ENCODE peak calls at places on chromosomes 16 and 17, in five cellular contexts. H is astrocyte of the cerebellum, A is Calu3, K is fibroblast of pulmonary artery, W is PC-3. C is an unnamed sample.

GRCh38 chr16:72240949-72241348 is 69.0 kb upstream of the PMFBP1 start:
- DNase-seq in W (no peak), K (no peak), H (no peak), A (no peak), C (no peak)

GRCh38 chr17:49993423-49994037 is 1.5 kb downstream of the DLX3 start:
- DNase-seq in A (no peak), H (no peak), K (peak), W (peak), C (no peak)

GRCh38 chr17:35752945-35753764 is at the start of gene GAS2L2:
- DNase-seq in H (no peak), W (no peak), K (no peak), A (peak), C (no peak)

GRCh38 chr17:8159032-8159400 is 3.7 kb downstream of the VAMP2 start:
- DNase-seq in K (no peak), W (no peak), A (no peak), H (no peak), C (no peak)

GRCh38 chr17:50534222-50534978 is 1.9 kb downstream of the EPN3 start:
- DNase-seq in H (no peak), A (peak), W (peak), K (peak), C (no peak)

GRCh38 chr16:49675417-49675816 is 180.5 kb downstream of the ZNF423 start:
- DNase-seq in K (no peak), A (no peak), W (no peak), H (no peak), C (peak)

GRCh38 chr17:80737106-80738019 is 192.7 kb downstream of the RPTOR start:
- DNase-seq in W (no peak), H (no peak), K (no peak), A (no peak), C (no peak)

GRCh38 chr17:3026125-3026855 is 37.1 kb downstream of the OR1D5 start:
- DNase-seq in K (no peak), W (no peak), H (no peak), A (no peak), C (no peak)

GRCh38 chr16:57893217-57893558 is 77.7 kb downstream of the CNGB1 start:
- DNase-seq in W (no peak), K (no peak), H (no peak), A (no peak), C (no peak)

GRCh38 chr17:27960183-27960589 is 67.0 kb upstream of the LYRM9 start:
- DNase-seq in K (no peak), H (no peak), A (no peak), W (no peak), C (no peak)

GRCh38 chr16:86391987-86392386 is 118.3 kb upstream of the FOXF1 start:
- DNase-seq in A (no peak), H (no peak), W (peak), K (peak), C (no peak)

GRCh38 chr17:32609085-32609484 is 122.3 kb downstream of the CDK5R1 start:
- DNase-seq in H (no peak), W (peak), K (peak), A (peak), C (no peak)

GRCh38 chr17:64218066-64218465 is 45.0 kb downstream of the TEX2 start:
- DNase-seq in H (no peak), W (no peak), A (no peak), K (no peak), C (no peak)

GRCh38 chr17:10631048-10631700 is 25.9 kb downstream of the MYH3 start:
- DNase-seq in K (peak), A (peak), W (peak), H (no peak), C (peak)

GRCh38 chr17:75207760-75208159 is 2.3 kb downstream of the NUP85 start:
- DNase-seq in A (no peak), K (no peak), W (no peak), H (no peak), C (no peak)

GRCh38 chr16:84656557-84657130 is 8.3 kb downstream of the KLHL36 start:
- DNase-seq in W (no peak), H (no peak), A (no peak), K (no peak), C (no peak)

GRCh38 chr16:5604770-5605169 is 507.2 kb upstream of the EEF2KMT start:
- DNase-seq in A (peak), K (no peak), H (peak), W (peak), C (no peak)
- TF ChIP-seq CTCF in A (peak), K (no peak), H (peak), W (no peak), C (peak)

GRCh38 chr16:83185902-83186301 is 559.1 kb downstream of the CDH13 start:
- DNase-seq in W (no peak), A (no peak), H (no peak), K (no peak), C (no peak)
- TF ChIP-seq CTCF in W (no peak), A (no peak), H (no peak), K (no peak), C (no peak)

DNA sequence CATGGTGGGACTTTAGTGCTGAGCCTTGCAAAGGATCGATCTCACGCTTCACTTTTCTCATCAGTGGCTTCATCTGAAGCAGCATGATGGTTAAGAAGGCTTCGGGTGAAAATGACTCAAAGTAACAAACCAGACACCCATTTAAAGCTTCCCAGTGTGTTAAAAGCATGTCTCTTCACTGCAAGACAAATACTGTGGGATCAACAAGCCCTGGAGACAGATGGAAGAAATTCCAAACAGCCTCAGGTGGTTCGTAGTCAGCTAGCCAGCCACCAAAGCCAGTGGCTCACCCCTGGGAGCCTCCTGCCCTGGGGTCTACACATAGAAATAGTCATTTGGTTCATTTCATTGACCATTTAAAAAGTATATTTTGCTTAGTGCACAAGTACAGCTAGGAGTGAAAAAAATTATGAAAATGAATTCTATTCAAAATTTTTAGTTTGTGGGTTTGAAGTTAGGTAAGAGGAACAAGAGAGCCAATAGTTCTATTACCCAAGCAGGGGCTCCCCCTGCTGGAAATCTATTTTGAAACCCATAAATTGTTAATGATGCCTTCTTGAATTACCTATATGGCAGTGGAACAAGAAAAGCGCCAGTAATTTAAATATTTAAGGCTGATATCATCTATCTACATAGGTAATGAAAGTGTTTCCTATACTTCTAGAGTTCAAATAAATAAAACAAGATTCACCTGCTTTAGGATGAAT is 51.6 kb downstream of the PMP22 start:
- DNase-seq in K (peak), W (peak), H (no peak), A (no peak), C (no peak)
- TF ChIP-seq CTCF in K (peak), W (peak), H (peak), A (no peak), C (peak)

GRCh38 chr17:42166196-42166763 is 11.5 kb upstream of the RAB5C start:
- DNase-seq in A (no peak), K (no peak), W (no peak), H (no peak), C (no peak)

GRCh38 chr17:42163696-42164407 is 9.1 kb upstream of the RAB5C start:
- DNase-seq in A (no peak), W (no peak), H (no peak), K (no peak), C (no peak)

GRCh38 chr17:42165751-42166150 is 11.0 kb upstream of the RAB5C start:
- DNase-seq in W (no peak), K (no peak), A (no peak), H (no peak), C (no peak)

GRCh38 chr17:42159796-42160551 is 5.2 kb upstream of the RAB5C start:
- DNase-seq in W (no peak), K (no peak), A (no peak), H (no peak), C (no peak)

DNA sequence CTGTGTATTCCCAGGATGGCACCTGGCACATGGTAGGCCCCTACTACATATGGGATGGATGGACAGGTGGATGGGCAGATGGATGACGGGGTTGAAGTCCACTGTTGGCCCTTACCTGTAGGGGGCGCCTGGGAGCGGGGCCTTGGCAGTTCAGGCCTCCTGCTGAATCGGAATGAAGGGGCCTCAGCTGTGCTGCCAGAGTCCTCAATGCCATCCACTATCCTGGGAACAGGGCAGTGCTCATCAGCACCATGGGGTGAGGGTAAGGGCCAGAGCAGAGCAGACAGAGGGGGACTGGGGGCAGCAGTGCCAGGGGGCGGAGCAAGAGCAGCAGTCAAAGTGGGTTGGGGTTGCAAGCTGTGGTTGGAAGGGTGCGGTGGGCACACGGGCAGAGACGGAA is 8.3 kb upstream of the RAB5C start:
- DNase-seq in H (no peak), W (no peak), A (peak), K (no peak), C (no peak)
- TF ChIP-seq CTCF in H (no peak), W (no peak), A (peak), K (peak), C (peak)

DNA sequence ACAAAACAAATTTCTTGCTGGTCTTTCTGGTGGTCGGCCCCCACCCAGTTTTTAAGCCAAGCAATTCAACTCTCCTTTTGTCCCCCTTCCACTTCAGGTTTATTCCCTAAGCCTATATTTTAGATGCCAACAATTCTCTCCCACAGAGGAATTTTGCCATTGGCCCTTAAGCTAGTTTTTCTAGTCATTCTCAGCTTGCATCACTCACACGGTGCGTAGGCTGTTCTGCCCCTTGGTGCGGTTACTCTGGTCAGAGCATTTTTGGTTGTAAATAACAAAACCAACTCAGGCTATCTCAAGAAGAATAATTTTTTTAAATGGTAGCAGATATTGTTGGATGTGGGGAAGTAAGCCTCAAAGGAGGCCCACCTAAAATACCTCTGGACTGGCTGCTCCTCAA is 33.7 kb upstream of the DYNLL2 start:
- DNase-seq in W (no peak), H (no peak), A (no peak), K (no peak), C (no peak)
- TF ChIP-seq CTCF in W (no peak), H (no peak), A (no peak), K (no peak), C (no peak)

GRCh38 chr17:42609182-42609813 is at the start of the genes RETREG3 and TUBG1:
- DNase-seq in K (peak), H (peak), W (peak), A (peak), C (peak)
- TF ChIP-seq CTCF in K (peak), H (peak), W (no peak), A (no peak), C (no peak)

GRCh38 chr16:11915644-11916523 is at the start of gene GSPT1:
- DNase-seq in K (peak), W (peak), H (peak), A (peak), C (peak)
- TF ChIP-seq CTCF in K (no peak), W (no peak), H (no peak), A (no peak), C (peak)

GRCh38 chr17:59366040-59366757 is 34.7 kb downstream of the YPEL2 start:
- DNase-seq in K (no peak), H (no peak), W (peak), A (no peak), C (peak)
- TF ChIP-seq CTCF in K (no peak), H (no peak), W (no peak), A (no peak), C (no peak)

GRCh38 chr17:20008242-20009051 is 712 bp upstream of the SPECC1 start:
- DNase-seq in W (peak), K (peak), H (no peak), A (peak), C (peak)

GRCh38 chr17:20010099-20010863 is 1.1 kb downstream of the SPECC1 start:
- DNase-seq in A (peak), K (peak), H (peak), W (peak), C (peak)

GRCh38 chr17:20009052-20009301 is 182 bp upstream of the SPECC1 start:
- DNase-seq in A (no peak), W (no peak), H (no peak), K (no peak), C (no peak)

GRCh38 chr17:20010886-20011402 is 1.8 kb downstream of the SPECC1 start:
- DNase-seq in H (no peak), K (no peak), A (no peak), W (no peak), C (no peak)

DNA sequence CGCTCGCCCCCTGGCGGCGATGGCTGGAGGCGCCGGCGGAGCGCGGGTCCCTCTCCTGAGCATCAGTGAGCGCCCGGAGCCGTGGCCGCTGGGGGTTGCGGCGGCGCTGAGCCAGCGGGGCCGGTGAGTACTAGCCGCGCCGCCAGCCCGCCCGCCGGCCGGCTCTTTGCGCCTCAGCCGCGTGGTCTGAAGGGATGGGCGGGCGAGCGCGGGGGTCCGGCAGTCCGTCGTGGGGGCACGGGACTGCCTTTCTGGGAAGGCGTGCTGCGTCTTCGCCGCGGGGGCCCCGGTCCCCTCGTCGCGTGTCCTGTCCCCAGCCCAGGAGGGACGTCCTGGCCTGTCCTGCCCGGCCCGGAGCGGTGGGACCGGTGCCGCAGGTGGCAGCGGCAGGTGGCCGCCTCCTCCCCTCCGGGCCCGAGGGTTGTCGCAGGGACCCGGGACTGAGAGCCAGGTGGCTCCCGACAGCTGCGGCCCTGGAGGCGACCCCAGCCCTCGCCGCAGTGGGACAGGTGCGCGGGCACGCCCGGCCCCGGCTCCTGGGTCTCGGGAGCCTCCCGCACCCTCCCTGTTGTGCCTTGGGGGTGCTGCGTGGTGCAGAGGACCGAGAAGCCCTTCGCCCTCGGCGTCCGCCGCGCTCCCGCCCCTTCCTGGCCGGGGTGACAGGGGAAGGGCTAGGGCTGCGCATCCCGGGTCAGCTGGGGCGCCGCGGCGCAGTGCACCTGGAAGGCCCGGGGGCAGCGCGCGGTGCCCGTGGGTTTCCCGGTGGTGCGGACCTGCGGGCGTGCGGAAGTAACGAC is at the start of gene SPECC1:
- DNase-seq in W (peak), H (peak), K (peak), A (peak), C (peak)
- TF ChIP-seq CTCF in W (no peak), H (no peak), K (peak), A (peak), C (peak)